ENCODE peak calls at places on chromosomes 7 and 10, in six cellular contexts. K, C, T, N, E and S are unnamed samples. For H3K4me1 and H3K9me3, the result is how much of the 10 kb centered on the place peaks cover.

GRCh38 chr10:58590152-58590551 is 77.5 kb downstream of the BICC1 start:
- DNase-seq in T (no peak), N (peak), C (peak), E (no peak), K (no peak), S (peak)

GRCh38 chr10:88996927-88997326 is 6.3 kb downstream of the FAS start:
- DNase-seq in K (no peak), C (no peak), T (no peak), N (no peak), E (no peak), S (no peak)

GRCh38 chr10:3689871-3690510 is 95.0 kb downstream of the KLF6 start:
- DNase-seq in E (no peak), N (no peak), C (no peak), K (no peak), T (no peak), S (no peak)

GRCh38 chr7:100679129-100679926 is 5.8 kb downstream of the GNB2 start:
- DNase-seq in N (peak), C (no peak), T (no peak), K (no peak), E (no peak), S (no peak)

GRCh38 chr7:66145404-66145843 is 30.8 kb downstream of the CRCP start:
- DNase-seq in C (peak), T (peak), K (peak), E (no peak), N (peak), S (no peak)

GRCh38 chr10:84267503-84268126 is 22.8 kb downstream of the RGR start:
- DNase-seq in K (no peak), T (peak), E (peak), N (no peak), C (no peak), S (peak)

GRCh38 chr10:69494626-69495558 is 43.6 kb downstream of the TSPAN15 start:
- DNase-seq in C (no peak), E (no peak), N (no peak), K (no peak), T (no peak), S (no peak)

GRCh38 chr7:30321089-30321991 is 36.9 kb downstream of the ZNRF2 start:
- DNase-seq in E (no peak), K (no peak), N (no peak), C (no peak), T (no peak), S (no peak)

GRCh38 chr7:44698046-44698580 is 50.5 kb upstream of the ZMIZ2 start:
- DNase-seq in K (no peak), T (no peak), N (no peak), C (no peak), E (no peak), S (no peak)

GRCh38 chr10:102870221-102870620 is 951 bp downstream of the AS3MT start:
- DNase-seq in C (no peak), N (no peak), E (no peak), T (no peak), K (no peak), S (no peak)

GRCh38 chr7:91357929-91358328 is 93.7 kb downstream of the FZD1 start:
- DNase-seq in T (no peak), K (no peak), E (no peak), N (no peak), C (no peak), S (no peak)

GRCh38 chr7:105127179-105127578 is 113.2 kb downstream of the KMT2E start:
- DNase-seq in N (no peak), K (no peak), C (no peak), T (no peak), E (no peak), S (no peak)

GRCh38 chr7:139696547-139696946 is 81.3 kb downstream of the HIPK2 start:
- DNase-seq in E (no peak), N (no peak), C (no peak), T (no peak), K (no peak), S (no peak)

GRCh38 chr10:71222541-71223364 is 10.4 kb downstream of the UNC5B start:
- DNase-seq in K (no peak), T (no peak), C (no peak), N (peak), E (no peak), S (no peak)

GRCh38 chr10:97708976-97709745 is 4.4 kb upstream of the MARVELD1 start:
- DNase-seq in T (peak), C (peak), E (peak), K (peak), N (peak), S (peak)

GRCh38 chr10:122245136-122245535 is 26.0 kb upstream of the BTBD16 start:
- DNase-seq in K (no peak), E (no peak), T (no peak), C (no peak), N (no peak), S (no peak)

GRCh38 chr10:29631049-29631339 is 3.8 kb downstream of the SVIL start:
- DNase-seq in C (no peak), E (no peak), N (no peak), K (no peak), T (no peak), S (no peak)

GRCh38 chr10:11896549-11897200 is 73.5 kb downstream of the PROSER2 start:
- DNase-seq in C (no peak), N (no peak), T (no peak), E (no peak), K (no peak), S (no peak)

GRCh38 chr7:155709453-155709852 is 65.0 kb downstream of the RBM33 start:
- DNase-seq in N (no peak), E (no peak), T (no peak), C (no peak), K (no peak), S (no peak)

GRCh38 chr10:97861351-97861750 is 11.7 kb downstream of the GOLGA7B start:
- DNase-seq in N (no peak), K (no peak), T (no peak), E (no peak), C (no peak), S (peak)

GRCh38 chr7:91632234-91632947 is 248.1 kb downstream of the MTERF1 start:
- DNase-seq in E (no peak), N (no peak), K (no peak), T (no peak), C (no peak), S (no peak)

GRCh38 chr10:77586719-77587423 is 50.7 kb downstream of the KCNMA1 start:
- DNase-seq in E (no peak), T (no peak), K (no peak), N (no peak), C (no peak), S (no peak)

GRCh38 chr10:104824378-104825006 is 183.4 kb downstream of the SORCS3 start:
- DNase-seq in T (peak), N (peak), E (peak), C (peak), K (no peak), S (no peak)

GRCh38 chr7:2553831-2554581 is 1.3 kb downstream of the BRAT1 start:
- DNase-seq in E (no peak), T (no peak), N (no peak), K (no peak), C (no peak), S (no peak)

GRCh38 chr7:6382797-6383196 is 65.0 kb downstream of the DAGLB start:
- DNase-seq in N (no peak), E (no peak), K (no peak), C (no peak), T (no peak), S (no peak)

GRCh38 chr7:3439333-3440030 is 138.4 kb downstream of the SDK1 start:
- DNase-seq in N (no peak), C (no peak), E (no peak), K (no peak), T (no peak), S (peak)

GRCh38 chr7:128154519-128154918 is 86.6 kb upstream of the LEP start:
- DNase-seq in E (no peak), K (no peak), T (no peak), C (no peak), N (no peak), S (no peak)

GRCh38 chr7:1041471-1042160 is 2.7 kb upstream of the GPR146 start:
- DNase-seq in N (no peak), C (no peak), E (no peak), T (no peak), K (no peak), S (no peak)

GRCh38 chr7:159143780-159144755 is 599 bp downstream of the VIPR2 start:
- DNase-seq in K (no peak), E (no peak), T (peak), C (peak), N (peak), S (no peak)

GRCh38 chr7:120984406-120984805 is 4.1 kb upstream of the CPED1 start:
- DNase-seq in T (no peak), N (no peak), C (no peak), E (no peak), K (no peak), S (no peak)

GRCh38 chr7:105675873-105676484 is 94.7 kb upstream of the EFCAB10 start:
- DNase-seq in T (peak), C (peak), K (no peak), N (no peak), E (peak), S (no peak)

GRCh38 chr7:2641406-2642393 is 9.9 kb downstream of the TTYH3 start:
- DNase-seq in N (peak), E (no peak), K (peak), T (peak), C (peak), S (peak)

GRCh38 chr7:45129906-45130305 is 18.4 kb upstream of the TBRG4 start:
- DNase-seq in E (no peak), T (no peak), C (no peak), N (no peak), K (no peak), S (no peak)

GRCh38 chr10:17454181-17454800 is at the start of gene ST8SIA6:
- DNase-seq in K (no peak), E (peak), C (peak), T (peak), N (peak), S (peak)

GRCh38 chr7:43758861-43759683 is 592 bp downstream of the BLVRA start:
- DNase-seq in C (peak), K (no peak), N (peak), E (peak), T (peak), S (peak)

GRCh38 chr10:21529236-21529910 is 3.9 kb upstream of the SKIDA1 start:
- DNase-seq in E (no peak), C (no peak), N (no peak), K (no peak), T (no peak), S (no peak)

GRCh38 chr10:44355630-44356029 is 29.3 kb downstream of the CXCL12 start:
- DNase-seq in K (no peak), N (no peak), C (no peak), E (no peak), T (no peak), S (no peak)
- H3K4me1 ChIP-seq in K (under half), N (under half), C (under half), E (under half), T (under half), S (under half)

GRCh38 chr10:86651021-86651471 is 3.3 kb upstream of the OPN4 start:
- DNase-seq in C (no peak), T (no peak), E (no peak), K (peak), N (no peak), S (no peak)

GRCh38 chr10:86652361-86653202 is 1.8 kb upstream of the OPN4 start:
- DNase-seq in N (no peak), T (no peak), K (no peak), C (no peak), E (no peak), S (peak)

GRCh38 chr10:86650151-86650550 is 4.2 kb upstream of the OPN4 start:
- DNase-seq in E (no peak), T (no peak), C (no peak), K (peak), N (no peak), S (peak)

GRCh38 chr10:86653379-86653778 is 968 bp upstream of the OPN4 start:
- DNase-seq in C (no peak), T (no peak), E (no peak), N (no peak), K (no peak), S (no peak)

DNA sequence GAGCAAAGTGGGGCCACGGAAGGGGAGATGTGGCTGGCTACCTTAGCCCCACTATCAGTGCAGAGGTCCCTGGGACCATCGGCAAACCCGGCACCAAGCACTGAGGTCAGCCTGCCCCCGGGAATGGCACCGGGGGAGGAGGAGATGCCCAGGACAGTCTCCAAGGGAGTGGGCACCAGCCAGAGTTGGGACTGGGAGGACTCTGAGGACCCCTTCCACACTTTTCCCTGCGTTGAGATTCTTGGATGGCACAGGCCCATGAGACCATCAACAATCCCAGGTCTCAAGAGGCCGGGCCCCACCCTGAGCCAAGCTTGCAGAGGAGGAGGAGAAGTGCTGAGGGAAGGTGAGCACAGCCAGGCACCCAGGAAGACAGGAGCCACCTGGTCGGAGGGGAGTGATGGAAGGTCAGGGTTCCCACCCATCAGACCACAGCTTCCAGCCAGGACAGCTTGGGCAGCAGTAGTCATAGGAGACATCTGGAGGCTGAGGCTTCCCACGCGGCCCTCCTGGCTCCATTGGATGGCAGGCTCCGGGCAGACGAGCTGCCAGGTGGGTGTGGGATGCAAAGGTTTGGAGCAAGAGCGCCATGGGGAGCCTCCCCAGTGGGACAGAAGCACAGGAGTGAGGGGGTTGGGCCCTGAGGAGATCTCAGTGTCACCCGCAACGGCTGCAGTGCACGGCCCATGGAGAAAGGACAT is 2.6 kb upstream of the OPN4 start:
- DNase-seq in N (no peak), E (no peak), C (no peak), T (no peak), K (peak), S (no peak)
- H3K27ac ChIP-seq in N (no peak), E (no peak), C (no peak), T (no peak), K (no peak), S (no peak)

GRCh38 chr10:130741901-130742625 is 569.5 kb downstream of the TCERG1L start:
- DNase-seq in E (no peak), C (no peak), T (no peak), K (no peak), N (no peak), S (no peak)
- H3K9me3 ChIP-seq in E (under half), C (under half), T (under half), K (under half), N (under half), S (under half)

DNA sequence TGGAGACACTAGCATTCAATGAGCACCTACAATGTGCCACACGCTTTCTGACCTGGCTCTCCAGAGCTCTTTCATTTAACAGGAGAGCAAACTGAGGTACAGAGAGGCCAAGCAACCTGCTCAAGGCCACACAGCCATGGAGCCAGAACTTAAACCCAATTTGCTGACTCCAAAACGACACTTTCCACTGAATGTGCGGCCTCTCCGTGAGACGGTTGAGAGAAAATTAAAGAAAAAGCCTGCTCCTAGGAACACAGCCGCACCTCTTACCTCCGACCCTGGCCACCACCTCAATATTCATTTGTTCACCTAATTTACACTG is 42.8 kb downstream of the ZCCHC24 start:
- DNase-seq in N (no peak), E (no peak), C (no peak), T (no peak), K (no peak), S (no peak)
- H3K4me1 ChIP-seq in N (half or more), E (under half), C (half or more), T (half or more), K (under half), S (half or more)

DNA sequence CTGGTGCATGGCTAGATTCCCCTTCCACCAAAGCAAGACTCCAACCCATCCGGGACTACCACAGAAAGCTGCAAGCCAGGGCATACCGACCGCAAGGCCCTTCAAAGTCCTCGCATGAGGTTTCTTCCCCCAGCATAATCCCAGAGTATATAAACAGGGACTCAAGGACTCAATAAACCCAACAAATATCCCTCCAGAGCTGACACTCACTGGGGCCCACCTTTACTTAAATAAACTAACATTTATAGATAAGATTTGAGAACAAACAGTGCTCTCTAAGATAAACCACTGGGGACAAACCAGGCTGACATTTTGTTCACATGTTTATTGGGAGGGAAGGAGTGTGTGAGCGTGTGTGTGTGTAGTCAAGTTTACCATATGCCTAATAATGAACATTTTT is 138.2 kb downstream of the ADAM12 start:
- DNase-seq in K (no peak), T (no peak), E (no peak), N (no peak), C (no peak), S (peak)
- H3K27ac ChIP-seq in K (peak), T (no peak), E (no peak), N (peak), C (peak), S (no peak)

GRCh38 chr7:115976651-115977050 is 53.9 kb downstream of the TFEC start:
- DNase-seq in K (no peak), E (no peak), C (no peak), T (no peak), N (no peak), S (no peak)

GRCh38 chr7:115984105-115984504 is 46.5 kb downstream of the TFEC start:
- DNase-seq in C (no peak), T (no peak), K (no peak), E (no peak), N (no peak), S (no peak)

GRCh38 chr7:115975766-115976165 is 54.8 kb downstream of the TFEC start:
- DNase-seq in T (no peak), K (no peak), E (no peak), N (no peak), C (no peak), S (no peak)

DNA sequence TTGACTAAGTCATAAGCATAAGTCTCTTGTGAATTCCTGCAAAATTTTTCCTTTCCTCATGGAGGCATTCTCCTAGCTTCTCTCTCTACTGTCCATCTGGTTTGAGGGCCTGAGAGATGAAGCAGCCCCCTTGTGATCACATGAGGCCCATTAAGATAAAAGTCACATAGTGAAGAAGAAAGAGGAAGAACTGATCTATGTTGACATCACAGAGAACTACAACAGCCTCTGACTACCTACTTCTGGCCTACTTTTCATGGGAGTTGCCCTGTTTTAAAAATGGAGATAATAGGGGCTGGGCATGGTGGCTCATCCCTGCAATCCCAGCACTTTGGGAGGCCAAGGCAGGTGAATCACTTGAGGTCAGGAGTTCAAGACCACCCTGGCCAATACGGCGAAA is 50.4 kb downstream of the TFEC start:
- DNase-seq in T (no peak), N (no peak), C (no peak), E (no peak), K (no peak), S (no peak)
- H3K9me3 ChIP-seq in T (under half), N (under half), C (under half), E (under half), K (under half), S (under half)

DNA sequence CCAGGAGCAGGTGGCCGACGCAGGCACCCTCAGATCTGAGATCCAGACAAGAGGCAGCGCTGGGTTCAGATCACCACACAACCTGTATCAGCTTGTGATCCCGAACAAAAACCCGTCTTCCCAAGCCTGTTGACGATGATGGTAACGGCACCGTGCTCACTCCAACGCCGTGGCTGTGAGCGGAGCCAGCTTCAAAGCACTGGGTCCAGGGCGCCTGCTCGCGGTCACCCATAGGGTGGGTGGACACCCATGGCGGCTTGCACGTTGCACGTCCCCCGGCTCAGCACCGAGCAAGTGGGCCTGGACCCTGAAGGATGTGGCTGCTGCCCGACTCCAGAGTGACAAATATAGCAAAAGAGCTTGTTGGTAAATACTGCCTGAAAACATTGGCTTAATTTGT is 40.9 kb downstream of the FOXK1 start:
- DNase-seq in K (no peak), N (no peak), T (no peak), C (no peak), E (no peak), S (no peak)
- H3K4me1 ChIP-seq in K (under half), N (under half), T (under half), C (under half), E (under half), S (under half)